ENCODE peak calls at places on chromosome 14, in nine cellular contexts. One of them, this sample, is unnamed.

GRCh38 chr14:100656996-100657395 is 69.7 kb upstream of the DLK1 start:
- DNase-seq in activated naive CD4-positive, alpha-beta T cell treated with anti-CD3 and anti-CD28 coated beads, Interleukin-2, amount 10 ng/mL, durations not matched to agents 7 days and 5 days: no peak
- DNase-seq in NCI-H1105: no peak
- DNase-seq in GM23338: no peak
- DNase-seq in tibial nerve: no peak
- DNase-seq in T-helper 2 cell: no peak
- DNase-seq in C1 segment of cervical spinal cord: no peak
- DNase-seq in AG10803: no peak
- DNase-seq in stimulated activated CD4-positive, alpha-beta T cell treated with anti-CD3 and anti-CD28 coated beads, Interleukin-2, amount 100 ng/mL, for 48 hours: no peak
- DNase-seq in this sample: no peak

GRCh38 chr14:92198804-92199203 is 77.0 kb downstream of the CPSF2 start:
- DNase-seq in activated naive CD4-positive, alpha-beta T cell treated with anti-CD3 and anti-CD28 coated beads, Interleukin-2, amount 10 ng/mL, durations not matched to agents 7 days and 5 days: no peak
- DNase-seq in NCI-H1105: no peak
- DNase-seq in GM23338: peak
- DNase-seq in tibial nerve: no peak
- DNase-seq in T-helper 2 cell: no peak
- DNase-seq in C1 segment of cervical spinal cord: no peak
- DNase-seq in AG10803: no peak
- DNase-seq in stimulated activated CD4-positive, alpha-beta T cell treated with anti-CD3 and anti-CD28 coated beads, Interleukin-2, amount 100 ng/mL, for 48 hours: no peak
- DNase-seq in this sample: no peak

GRCh38 chr14:23641180-23641914 is 5.2 kb downstream of the DHRS2 start:
- DNase-seq in activated naive CD4-positive, alpha-beta T cell treated with anti-CD3 and anti-CD28 coated beads, Interleukin-2, amount 10 ng/mL, durations not matched to agents 7 days and 5 days: no peak
- DNase-seq in NCI-H1105: no peak
- DNase-seq in GM23338: no peak
- DNase-seq in tibial nerve: no peak
- DNase-seq in T-helper 2 cell: no peak
- DNase-seq in C1 segment of cervical spinal cord: no peak
- DNase-seq in AG10803: no peak
- DNase-seq in stimulated activated CD4-positive, alpha-beta T cell treated with anti-CD3 and anti-CD28 coated beads, Interleukin-2, amount 100 ng/mL, for 48 hours: no peak
- DNase-seq in this sample: no peak

GRCh38 chr14:103767306-103767894 is 51.8 kb downstream of the ZFYVE21 start:
- DNase-seq in activated naive CD4-positive, alpha-beta T cell treated with anti-CD3 and anti-CD28 coated beads, Interleukin-2, amount 10 ng/mL, durations not matched to agents 7 days and 5 days: no peak
- DNase-seq in NCI-H1105: no peak
- DNase-seq in GM23338: no peak
- DNase-seq in tibial nerve: no peak
- DNase-seq in T-helper 2 cell: no peak
- DNase-seq in C1 segment of cervical spinal cord: no peak
- DNase-seq in AG10803: no peak
- DNase-seq in stimulated activated CD4-positive, alpha-beta T cell treated with anti-CD3 and anti-CD28 coated beads, Interleukin-2, amount 100 ng/mL, for 48 hours: no peak
- DNase-seq in this sample: no peak

GRCh38 chr14:29301571-29301970 is 535.0 kb downstream of the FOXG1 start:
- DNase-seq in activated naive CD4-positive, alpha-beta T cell treated with anti-CD3 and anti-CD28 coated beads, Interleukin-2, amount 10 ng/mL, durations not matched to agents 7 days and 5 days: no peak
- DNase-seq in NCI-H1105: no peak
- DNase-seq in GM23338: no peak
- DNase-seq in tibial nerve: no peak
- DNase-seq in T-helper 2 cell: no peak
- DNase-seq in C1 segment of cervical spinal cord: no peak
- DNase-seq in AG10803: peak
- DNase-seq in stimulated activated CD4-positive, alpha-beta T cell treated with anti-CD3 and anti-CD28 coated beads, Interleukin-2, amount 100 ng/mL, for 48 hours: no peak
- DNase-seq in this sample: no peak

GRCh38 chr14:99363616-99364290 is 91.8 kb upstream of the BCL11B start:
- DNase-seq in activated naive CD4-positive, alpha-beta T cell treated with anti-CD3 and anti-CD28 coated beads, Interleukin-2, amount 10 ng/mL, durations not matched to agents 7 days and 5 days: no peak
- DNase-seq in NCI-H1105: no peak
- DNase-seq in GM23338: peak
- DNase-seq in tibial nerve: no peak
- DNase-seq in T-helper 2 cell: no peak
- DNase-seq in C1 segment of cervical spinal cord: no peak
- DNase-seq in AG10803: no peak
- DNase-seq in stimulated activated CD4-positive, alpha-beta T cell treated with anti-CD3 and anti-CD28 coated beads, Interleukin-2, amount 100 ng/mL, for 48 hours: no peak
- DNase-seq in this sample: no peak

GRCh38 chr14:93369393-93370266 is 22.6 kb downstream of the COX8C start:
- DNase-seq in activated naive CD4-positive, alpha-beta T cell treated with anti-CD3 and anti-CD28 coated beads, Interleukin-2, amount 10 ng/mL, durations not matched to agents 7 days and 5 days: no peak
- DNase-seq in NCI-H1105: no peak
- DNase-seq in GM23338: peak
- DNase-seq in tibial nerve: no peak
- DNase-seq in T-helper 2 cell: no peak
- DNase-seq in C1 segment of cervical spinal cord: no peak
- DNase-seq in AG10803: no peak
- DNase-seq in stimulated activated CD4-positive, alpha-beta T cell treated with anti-CD3 and anti-CD28 coated beads, Interleukin-2, amount 100 ng/mL, for 48 hours: no peak
- DNase-seq in this sample: no peak

GRCh38 chr14:96592591-96593388 is 90.6 kb downstream of the PAPOLA start:
- DNase-seq in activated naive CD4-positive, alpha-beta T cell treated with anti-CD3 and anti-CD28 coated beads, Interleukin-2, amount 10 ng/mL, durations not matched to agents 7 days and 5 days: peak
- DNase-seq in NCI-H1105: no peak
- DNase-seq in GM23338: peak
- DNase-seq in tibial nerve: no peak
- DNase-seq in T-helper 2 cell: peak
- DNase-seq in C1 segment of cervical spinal cord: no peak
- DNase-seq in AG10803: peak
- DNase-seq in stimulated activated CD4-positive, alpha-beta T cell treated with anti-CD3 and anti-CD28 coated beads, Interleukin-2, amount 100 ng/mL, for 48 hours: peak
- DNase-seq in this sample: peak